ENCODE peak calls at places on chromosome 19, in six cellular contexts. One of them, this sample, is unnamed.

GRCh38 chr19:16702123-16702522 is 17.5 kb upstream of the NWD1 start:
- DNase-seq in breast epithelium: no peak
- DNase-seq in tibial nerve: peak; percentile 83
- DNase-seq in lower lobe of right lung: no peak
- DNase-seq in CD8-positive, alpha-beta T cell: no peak
- DNase-seq in IMR-90: peak; percentile 66
- DNase-seq in this sample: peak; percentile 22

GRCh38 chr19:50498219-50499056 is 12.6 kb downstream of the JOSD2 start:
- DNase-seq in CD8-positive, alpha-beta T cell: no peak
- DNase-seq in lower lobe of right lung: no peak
- DNase-seq in tibial nerve: no peak
- DNase-seq in breast epithelium: no peak
- DNase-seq in IMR-90: no peak
- DNase-seq in this sample: no peak

GRCh38 chr19:38693380-38694223 is 46.2 kb downstream of the ACTN4 start:
- DNase-seq in tibial nerve: no peak
- DNase-seq in lower lobe of right lung: no peak
- DNase-seq in breast epithelium: no peak
- DNase-seq in IMR-90: peak; percentile 63
- DNase-seq in CD8-positive, alpha-beta T cell: peak; percentile 26
- DNase-seq in this sample: no peak

GRCh38 chr19:55440411-55441105 is 2.5 kb downstream of the SHISA7 start:
- DNase-seq in lower lobe of right lung: no peak
- DNase-seq in IMR-90: no peak
- DNase-seq in CD8-positive, alpha-beta T cell: no peak
- DNase-seq in breast epithelium: no peak
- DNase-seq in tibial nerve: no peak
- DNase-seq in this sample: no peak

GRCh38 chr19:18340237-18340989 is at the start of gene PGPEP1:
- DNase-seq in tibial nerve: peak; percentile 16
- DNase-seq in lower lobe of right lung: peak; percentile 85
- DNase-seq in CD8-positive, alpha-beta T cell: peak; percentile 52
- DNase-seq in breast epithelium: peak; percentile 69
- DNase-seq in IMR-90: peak; percentile 41
- DNase-seq in this sample: peak; percentile 86

GRCh38 chr19:22256856-22257255 is 29.4 kb upstream of the ZNF729 start:
- DNase-seq in IMR-90: no peak
- DNase-seq in lower lobe of right lung: no peak
- DNase-seq in tibial nerve: no peak
- DNase-seq in CD8-positive, alpha-beta T cell: no peak
- DNase-seq in breast epithelium: no peak
- DNase-seq in this sample: no peak

GRCh38 chr19:50401505-50402450 is 17.0 kb upstream of the SPIB start:
- DNase-seq in lower lobe of right lung: no peak
- DNase-seq in IMR-90: no peak
- DNase-seq in CD8-positive, alpha-beta T cell: no peak
- DNase-seq in breast epithelium: no peak
- DNase-seq in tibial nerve: no peak
- DNase-seq in this sample: no peak

GRCh38 chr19:33289261-33289660 is 13.1 kb downstream of the CEBPA start:
- DNase-seq in breast epithelium: no peak
- DNase-seq in lower lobe of right lung: no peak
- DNase-seq in tibial nerve: no peak
- DNase-seq in CD8-positive, alpha-beta T cell: no peak
- DNase-seq in IMR-90: no peak
- DNase-seq in this sample: no peak

GRCh38 chr19:51687791-51688664 is 5.1 kb upstream of the SPACA6 start:
- DNase-seq in breast epithelium: no peak
- DNase-seq in lower lobe of right lung: peak; percentile 59
- DNase-seq in IMR-90: peak; percentile 44
- DNase-seq in CD8-positive, alpha-beta T cell: no peak
- DNase-seq in tibial nerve: peak; percentile 63
- DNase-seq in this sample: peak; percentile 38

GRCh38 chr19:3516675-3517207 is 10.6 kb downstream of the FZR1 start:
- DNase-seq in IMR-90: no peak
- DNase-seq in lower lobe of right lung: no peak
- DNase-seq in tibial nerve: no peak
- DNase-seq in CD8-positive, alpha-beta T cell: peak; percentile 29
- DNase-seq in breast epithelium: no peak
- DNase-seq in this sample: peak; percentile 50

GRCh38 chr19:33778089-33778791 is 18.4 kb upstream of the KCTD15 start:
- DNase-seq in lower lobe of right lung: peak; percentile 90
- DNase-seq in IMR-90: peak; percentile 61
- DNase-seq in breast epithelium: peak; percentile 84
- DNase-seq in tibial nerve: peak; percentile 54
- DNase-seq in CD8-positive, alpha-beta T cell: peak; percentile 82
- DNase-seq in this sample: peak; percentile 82

GRCh38 chr19:46448601-46449000 is 19.9 kb upstream of the PNMA8C start:
- DNase-seq in tibial nerve: no peak
- DNase-seq in breast epithelium: no peak
- DNase-seq in IMR-90: no peak
- DNase-seq in CD8-positive, alpha-beta T cell: no peak
- DNase-seq in lower lobe of right lung: no peak
- DNase-seq in this sample: no peak

DNA sequence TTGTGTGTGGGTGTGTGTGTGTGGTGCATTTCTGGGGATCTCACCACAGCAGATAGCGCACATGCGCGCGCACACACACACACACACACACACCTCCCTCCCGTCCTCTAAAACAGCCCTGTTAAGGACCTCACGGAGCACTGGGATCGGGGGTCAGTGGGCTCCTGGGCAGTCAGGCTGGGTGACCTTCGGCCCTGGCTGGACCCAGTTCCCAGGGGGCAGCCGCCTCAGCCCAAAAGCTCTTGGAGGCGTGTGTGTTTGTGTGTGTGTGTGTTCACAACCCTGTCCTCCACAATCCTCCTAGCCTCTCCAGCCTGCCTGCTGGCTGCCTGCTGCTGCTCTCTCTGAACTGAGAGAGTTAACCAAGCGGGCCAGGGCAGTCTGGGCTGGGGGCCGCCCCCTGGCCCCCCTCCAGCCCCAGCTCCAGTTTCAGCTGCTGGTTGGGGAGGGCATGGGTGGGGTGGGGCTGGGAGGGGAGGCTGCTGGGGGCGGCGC is 272 bp upstream of the FXYD1 start:
- DNase-seq in CD8-positive, alpha-beta T cell: no peak
- DNase-seq in tibial nerve: no peak
- DNase-seq in lower lobe of right lung: no peak
- DNase-seq in IMR-90: no peak
- DNase-seq in breast epithelium: no peak
- DNase-seq in this sample: no peak
- H3K4me1 ChIP-seq in CD8-positive, alpha-beta T cell: peaks cover 22% of the 10 kb centered on the region
- H3K4me1 ChIP-seq in tibial nerve: peaks cover 64% of the 10 kb centered on the region
- H3K4me1 ChIP-seq in lower lobe of right lung: peaks cover 34% of the 10 kb centered on the region
- H3K4me1 ChIP-seq in IMR-90: peaks cover 18% of the 10 kb centered on the region
- H3K4me1 ChIP-seq in breast epithelium: peaks cover 5% of the 10 kb centered on the region
- H3K4me1 ChIP-seq in this sample: peaks cover 25% of the 10 kb centered on the region

GRCh38 chr19:10286803-10287737 is at the start of gene ICAM4:
- DNase-seq in breast epithelium: no peak
- DNase-seq in IMR-90: peak; percentile 29
- DNase-seq in lower lobe of right lung: peak; percentile 88
- DNase-seq in CD8-positive, alpha-beta T cell: no peak
- DNase-seq in tibial nerve: no peak
- DNase-seq in this sample: peak; percentile 73

GRCh38 chr19:10285393-10285792 is 1.4 kb upstream of the ICAM4 start:
- DNase-seq in CD8-positive, alpha-beta T cell: no peak
- DNase-seq in lower lobe of right lung: no peak
- DNase-seq in IMR-90: no peak
- DNase-seq in breast epithelium: no peak
- DNase-seq in tibial nerve: no peak
- DNase-seq in this sample: no peak

GRCh38 chr19:10283786-10284540 is 2.8 kb upstream of the ICAM4 start:
- DNase-seq in CD8-positive, alpha-beta T cell: no peak
- DNase-seq in breast epithelium: no peak
- DNase-seq in IMR-90: no peak
- DNase-seq in lower lobe of right lung: no peak
- DNase-seq in tibial nerve: no peak
- DNase-seq in this sample: no peak

GRCh38 chr19:10283301-10283733 is 3.4 kb upstream of the ICAM4 start:
- DNase-seq in tibial nerve: no peak
- DNase-seq in CD8-positive, alpha-beta T cell: no peak
- DNase-seq in breast epithelium: no peak
- DNase-seq in IMR-90: no peak
- DNase-seq in lower lobe of right lung: peak; percentile 80
- DNase-seq in this sample: no peak

GRCh38 chr19:10284641-10285278 is 2.0 kb upstream of the ICAM4 start:
- DNase-seq in IMR-90: no peak
- DNase-seq in CD8-positive, alpha-beta T cell: no peak
- DNase-seq in breast epithelium: no peak
- DNase-seq in lower lobe of right lung: no peak
- DNase-seq in tibial nerve: no peak
- DNase-seq in this sample: no peak
- H3K4me1 ChIP-seq in IMR-90: peaks cover 14% of the 10 kb centered on the region
- H3K4me1 ChIP-seq in CD8-positive, alpha-beta T cell: peaks cover 34% of the 10 kb centered on the region
- H3K4me1 ChIP-seq in breast epithelium: peaks cover 5% of the 10 kb centered on the region
- H3K4me1 ChIP-seq in lower lobe of right lung: peaks cover 73% of the 10 kb centered on the region
- H3K4me1 ChIP-seq in tibial nerve: peaks cover 34% of the 10 kb centered on the region
- H3K4me1 ChIP-seq in this sample: peaks cover 22% of the 10 kb centered on the region

GRCh38 chr19:54211214-54211613 is 10.6 kb downstream of the RPS9 start:
- DNase-seq in IMR-90: no peak
- DNase-seq in breast epithelium: no peak
- DNase-seq in tibial nerve: no peak
- DNase-seq in lower lobe of right lung: no peak
- DNase-seq in CD8-positive, alpha-beta T cell: no peak
- DNase-seq in this sample: peak; percentile 41
- H3K4me1 ChIP-seq in IMR-90: peaks cover 30% of the 10 kb centered on the region
- H3K4me1 ChIP-seq in breast epithelium: no peaks in the 10 kb centered on the region
- H3K4me1 ChIP-seq in tibial nerve: peaks cover 43% of the 10 kb centered on the region
- H3K4me1 ChIP-seq in lower lobe of right lung: peaks cover 54% of the 10 kb centered on the region
- H3K4me1 ChIP-seq in CD8-positive, alpha-beta T cell: peaks cover 53% of the 10 kb centered on the region
- H3K4me1 ChIP-seq in this sample: peaks cover 47% of the 10 kb centered on the region

DNA sequence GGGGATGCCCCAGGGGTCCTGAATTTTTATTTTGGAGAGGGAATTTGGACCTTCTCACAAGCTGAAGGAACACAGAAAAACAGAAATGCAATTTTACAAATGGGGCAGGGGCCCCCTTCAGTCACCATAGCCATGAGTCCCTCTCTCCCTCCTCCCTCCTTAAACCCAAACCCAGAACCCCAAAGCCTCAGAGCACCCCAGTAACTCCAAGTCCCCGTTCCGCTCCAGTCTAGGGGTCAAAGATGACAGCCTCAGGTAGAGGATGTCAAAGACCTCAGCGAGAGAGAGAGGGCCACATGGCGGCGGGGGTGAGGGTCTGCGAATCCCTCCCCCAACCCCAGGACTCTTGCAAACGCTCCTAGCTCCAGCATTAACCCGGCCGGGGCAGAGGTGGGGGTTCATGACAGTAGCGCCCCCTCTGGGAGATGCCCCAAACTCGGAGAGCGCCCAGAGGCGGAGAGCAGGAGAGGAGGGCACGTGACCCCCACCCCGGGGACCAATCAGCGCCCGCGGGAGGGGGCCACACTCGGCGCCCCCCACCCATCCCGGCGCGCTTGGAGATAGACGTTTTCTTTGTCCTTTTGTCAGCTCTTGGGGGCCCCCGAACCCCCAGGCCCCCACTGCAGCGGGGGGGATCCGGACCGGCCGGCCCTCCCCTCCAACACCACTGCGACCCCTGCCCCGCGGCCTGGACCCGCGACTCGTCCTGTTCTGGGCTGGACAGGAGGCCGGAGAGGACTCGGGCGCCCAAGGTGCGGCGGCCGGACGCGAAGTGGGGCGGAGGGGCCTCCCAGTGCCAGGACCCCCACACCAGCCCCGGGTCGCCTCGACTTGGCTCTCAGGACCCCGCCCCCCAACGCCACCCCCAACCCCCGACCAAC is 20.8 kb upstream of the SEMA6B start:
- DNase-seq in lower lobe of right lung: no peak
- DNase-seq in CD8-positive, alpha-beta T cell: no peak
- DNase-seq in IMR-90: no peak
- DNase-seq in tibial nerve: no peak
- DNase-seq in breast epithelium: no peak
- DNase-seq in this sample: no peak
- H3K4me1 ChIP-seq in lower lobe of right lung: peaks cover 15% of the 10 kb centered on the region
- H3K4me1 ChIP-seq in CD8-positive, alpha-beta T cell: peaks cover 17% of the 10 kb centered on the region
- H3K4me1 ChIP-seq in IMR-90: peaks cover 7% of the 10 kb centered on the region
- H3K4me1 ChIP-seq in tibial nerve: peaks cover 43% of the 10 kb centered on the region
- H3K4me1 ChIP-seq in breast epithelium: peaks cover 3% of the 10 kb centered on the region
- H3K4me1 ChIP-seq in this sample: peaks cover 10% of the 10 kb centered on the region

GRCh38 chr19:5148794-5149190 is 179.9 kb downstream of the KDM4B start:
- DNase-seq in tibial nerve: no peak
- DNase-seq in CD8-positive, alpha-beta T cell: no peak
- DNase-seq in lower lobe of right lung: no peak
- DNase-seq in breast epithelium: no peak
- DNase-seq in IMR-90: no peak
- DNase-seq in this sample: peak; percentile 31

GRCh38 chr19:5149508-5149907 is 180.6 kb downstream of the KDM4B start:
- DNase-seq in IMR-90: no peak
- DNase-seq in lower lobe of right lung: no peak
- DNase-seq in CD8-positive, alpha-beta T cell: no peak
- DNase-seq in breast epithelium: no peak
- DNase-seq in tibial nerve: no peak
- DNase-seq in this sample: no peak

GRCh38 chr19:5150331-5150901 is 181.5 kb downstream of the KDM4B start:
- DNase-seq in lower lobe of right lung: peak; percentile 44
- DNase-seq in CD8-positive, alpha-beta T cell: no peak
- DNase-seq in tibial nerve: no peak
- DNase-seq in breast epithelium: no peak
- DNase-seq in IMR-90: no peak
- DNase-seq in this sample: no peak

GRCh38 chr19:5150902-5151741 is 182.2 kb downstream of the KDM4B start:
- DNase-seq in breast epithelium: no peak
- DNase-seq in IMR-90: no peak
- DNase-seq in tibial nerve: no peak
- DNase-seq in lower lobe of right lung: peak; percentile 41
- DNase-seq in CD8-positive, alpha-beta T cell: no peak
- DNase-seq in this sample: no peak

DNA sequence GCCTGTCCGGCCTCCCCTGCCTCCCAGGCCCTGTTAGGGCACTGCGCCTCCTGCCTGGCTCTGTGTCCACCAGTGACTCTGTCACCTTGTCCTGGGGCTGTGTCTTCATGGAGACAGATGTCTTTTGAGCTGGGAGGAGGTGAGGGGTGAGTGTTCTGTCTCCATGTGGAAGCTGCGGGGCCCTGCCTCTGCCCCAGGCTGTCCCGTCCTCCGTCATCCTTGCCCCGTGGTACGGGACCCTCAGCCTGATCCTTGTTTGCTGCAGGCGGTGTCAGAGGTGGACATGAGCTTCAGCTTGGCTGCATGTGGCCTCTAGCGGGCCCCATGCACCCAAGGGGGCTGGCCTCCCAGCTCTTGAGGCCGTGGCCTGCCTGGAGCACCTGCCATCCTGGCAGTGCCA is 181.0 kb downstream of the KDM4B start:
- DNase-seq in IMR-90: no peak
- DNase-seq in lower lobe of right lung: no peak
- DNase-seq in breast epithelium: no peak
- DNase-seq in CD8-positive, alpha-beta T cell: no peak
- DNase-seq in tibial nerve: no peak
- DNase-seq in this sample: no peak
- H3K4me1 ChIP-seq in IMR-90: no peaks in the 10 kb centered on the region
- H3K4me1 ChIP-seq in lower lobe of right lung: no peaks in the 10 kb centered on the region
- H3K4me1 ChIP-seq in breast epithelium: no peaks in the 10 kb centered on the region
- H3K4me1 ChIP-seq in CD8-positive, alpha-beta T cell: no peaks in the 10 kb centered on the region
- H3K4me1 ChIP-seq in tibial nerve: peaks cover 5% of the 10 kb centered on the region
- H3K4me1 ChIP-seq in this sample: no peaks in the 10 kb centered on the region

DNA sequence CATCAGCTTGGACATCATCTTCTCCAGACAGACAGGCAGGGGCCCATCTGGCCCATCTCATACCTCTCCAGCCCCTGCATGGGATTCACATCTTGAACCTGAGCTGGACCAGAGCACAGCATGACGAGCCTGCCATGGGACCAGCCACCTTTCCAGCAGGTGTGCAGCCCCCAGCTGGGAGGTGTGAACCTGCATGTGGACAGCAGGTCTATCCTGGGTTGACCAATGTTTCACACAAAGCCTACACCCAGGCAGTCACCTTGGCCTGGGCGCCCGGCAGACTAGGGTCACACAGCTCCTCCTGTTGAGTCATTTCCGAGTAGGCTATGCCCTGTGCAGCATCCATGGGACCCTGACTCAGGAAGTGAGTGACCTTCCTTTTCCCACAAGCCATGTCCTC is 41.4 kb downstream of the MAU2 start:
- DNase-seq in breast epithelium: no peak
- DNase-seq in CD8-positive, alpha-beta T cell: no peak
- DNase-seq in IMR-90: no peak
- DNase-seq in lower lobe of right lung: no peak
- DNase-seq in tibial nerve: no peak
- DNase-seq in this sample: no peak
- H3K4me1 ChIP-seq in breast epithelium: no peaks in the 10 kb centered on the region
- H3K4me1 ChIP-seq in CD8-positive, alpha-beta T cell: peaks cover 36% of the 10 kb centered on the region
- H3K4me1 ChIP-seq in IMR-90: peaks cover 2% of the 10 kb centered on the region
- H3K4me1 ChIP-seq in lower lobe of right lung: peaks cover 35% of the 10 kb centered on the region
- H3K4me1 ChIP-seq in tibial nerve: peaks cover 28% of the 10 kb centered on the region
- H3K4me1 ChIP-seq in this sample: peaks cover 9% of the 10 kb centered on the region

This sample was measured in mucosa of descending colon.